ENCODE peak calls at places on chromosome 7, in four cellular contexts. J, X, C and L are unnamed samples.

GRCh38 chr7:31948041-31948440 is 122.2 kb downstream of the PDE1C start:
- DNase-seq in X (no peak), J (peak), C (no peak), L (no peak)

GRCh38 chr7:44143606-44144250 is 2.6 kb upstream of the MYL7 start:
- DNase-seq in X (no peak), J (no peak), C (no peak), L (no peak)

GRCh38 chr7:121530251-121531174 is 134.4 kb upstream of the FAM3C start:
- DNase-seq in C (no peak), J (peak), X (no peak), L (peak)

GRCh38 chr7:134780166-134780853 is 876 bp downstream of the CALD1 start:
- DNase-seq in J (no peak), C (no peak), X (no peak), L (peak)

GRCh38 chr7:1056785-1057410 is 12.6 kb downstream of the GPR146 start:
- DNase-seq in J (no peak), C (no peak), X (peak), L (no peak)

GRCh38 chr7:77497079-77497478 is 40.0 kb upstream of the PTPN12 start:
- DNase-seq in J (no peak), X (no peak), C (no peak), L (no peak)

GRCh38 chr7:46264646-46265045 is 343.6 kb upstream of the IGFBP3 start:
- DNase-seq in C (no peak), X (no peak), J (no peak), L (no peak)

GRCh38 chr7:112930787-112931186 is 140.6 kb upstream of the TMEM168 start:
- DNase-seq in C (no peak), J (no peak), X (no peak), L (no peak)

GRCh38 chr7:64574481-64575159 is 11.7 kb upstream of the ZNF680 start:
- DNase-seq in C (peak), X (no peak), J (no peak), L (peak)

GRCh38 chr7:16083931-16084330 is 337.4 kb downstream of the CRPPA start:
- DNase-seq in C (no peak), J (peak), X (no peak), L (peak)

GRCh38 chr7:131692131-131692960 is 135.9 kb upstream of the PODXL start:
- DNase-seq in X (no peak), C (no peak), J (peak), L (peak)

GRCh38 chr7:47556511-47557180 is 25.3 kb downstream of the TNS3 start:
- DNase-seq in X (no peak), J (no peak), C (no peak), L (no peak)

GRCh38 chr7:42023216-42023724 is 213.7 kb downstream of the GLI3 start:
- DNase-seq in J (no peak), C (no peak), X (no peak), L (no peak)

GRCh38 chr7:36967387-36967786 is 243.1 kb upstream of the AOAH start:
- DNase-seq in J (peak), X (no peak), C (no peak), L (peak)

GRCh38 chr7:18590744-18591340 is 95.3 kb downstream of the HDAC9 start:
- DNase-seq in J (peak), X (no peak), C (no peak), L (peak)

GRCh38 chr7:74708569-74709275 is 51.2 kb downstream of the GTF2I start:
- DNase-seq in X (no peak), J (no peak), C (no peak), L (no peak)

GRCh38 chr7:111083423-111083822 is 7.5 kb upstream of the LRRN3 start:
- DNase-seq in J (no peak), C (no peak), X (no peak), L (peak)